ENCODE peak calls at places on chromosomes 1 and 21, in eight cellular contexts. M is fibroblast of mammary gland; V is stimulated activated CD4-positive, alpha-beta T cell treated with anti-CD3 and anti-CD28 coated beads, Interleukin-1b, Interleukin-23, amount 100 ng/mL, for 1 hour; P is AG08396; C is MM.1S; I is CD8-positive, alpha-beta T cell; X is LoVo; A is mesothelial cell of epicardium. D is an unnamed sample.
A peak's percentile ranks its signal among the peaks of the same experiment; 100 is the strongest.

GRCh38 chr1:89994805-89995594 is at the start of gene ZNF326:
- DNase-seq in M (peak; percentile 95), V (peak; percentile 81), P (peak; percentile 99), C (peak; percentile 96), I (peak; percentile 96), X (peak; percentile 94), A (peak; percentile 96), D (peak; percentile 62)

GRCh38 chr1:223702735-223703667 is 9.3 kb upstream of the CAPN2 start:
- DNase-seq in M (peak; percentile 80), V (no peak), P (no peak), C (no peak), I (no peak), X (no peak), A (no peak), D (no peak)

GRCh38 chr1:4796161-4796998 is 142.0 kb downstream of the AJAP1 start:
- DNase-seq in M (no peak), V (no peak), P (no peak), C (peak; percentile 71), I (no peak), X (no peak), A (no peak), D (no peak)

GRCh38 chr1:155093938-155094621 is 15.4 kb downstream of the EFNA3 start:
- DNase-seq in M (peak; percentile 49), V (no peak), P (no peak), C (peak; percentile 49), I (no peak), X (peak; percentile 37), A (peak; percentile 59), D (no peak)

GRCh38 chr1:55727010-55727409 is 511.8 kb upstream of the USP24 start:
- DNase-seq in M (peak; percentile 59), V (no peak), P (peak; percentile 57), C (no peak), I (no peak), X (peak; percentile 47), A (no peak), D (no peak)

GRCh38 chr1:20370628-20371200 is 80.0 kb downstream of the VWA5B1 start:
- DNase-seq in M (peak; percentile 52), V (no peak), P (no peak), C (no peak), I (no peak), X (no peak), A (no peak), D (no peak)

GRCh38 chr1:245153645-245154428 is 948 bp upstream of the KIF26B start:
- DNase-seq in M (no peak), V (no peak), P (peak; percentile 47), C (peak; percentile 16), I (no peak), X (peak; percentile 29), A (no peak), D (no peak)

GRCh38 chr1:81617308-81618027 is 183.3 kb upstream of the ADGRL2 start:
- DNase-seq in M (peak; percentile 75), V (no peak), P (no peak), C (no peak), I (no peak), X (no peak), A (no peak), D (no peak)

GRCh38 chr1:193111641-193112090 is 6.5 kb upstream of the GLRX2 start:
- DNase-seq in M (peak; percentile 85), V (no peak), P (peak; percentile 17), C (peak; percentile 21), I (no peak), X (peak; percentile 64), A (no peak), D (no peak)

GRCh38 chr21:42574234-42575027 is 60.8 kb downstream of the SLC37A1 start:
- DNase-seq in M (peak; percentile 24), V (no peak), P (peak; percentile 51), C (peak; percentile 24), I (peak; percentile 31), X (no peak), A (no peak), D (no peak)

GRCh38 chr1:219227731-219228419 is 54.2 kb downstream of the LYPLAL1 start:
- DNase-seq in M (peak; percentile 16), V (no peak), P (no peak), C (no peak), I (no peak), X (no peak), A (no peak), D (no peak)

GRCh38 chr1:156291226-156292061 is 4.0 kb downstream of the GLMP start:
- DNase-seq in M (peak; percentile 82), V (no peak), P (peak; percentile 92), C (peak; percentile 15), I (no peak), X (no peak), A (peak; percentile 76), D (peak; percentile 78)

GRCh38 chr21:38631171-38631570 is 132.9 kb upstream of the ERG start:
- DNase-seq in M (peak; percentile 54), V (no peak), P (no peak), C (no peak), I (no peak), X (no peak), A (no peak), D (no peak)

GRCh38 chr1:207520946-207521345 is 25.0 kb downstream of the CR1 start:
- DNase-seq in M (no peak), V (no peak), P (no peak), C (no peak), I (no peak), X (no peak), A (no peak), D (no peak)

GRCh38 chr1:75543705-75544104 is 67.2 kb downstream of the SLC44A5 start:
- DNase-seq in M (no peak), V (no peak), P (no peak), C (no peak), I (no peak), X (no peak), A (no peak), D (no peak)

GRCh38 chr1:228339059-228339704 is 67.5 kb downstream of the TRIM11 start:
- DNase-seq in M (no peak), V (no peak), P (no peak), C (no peak), I (no peak), X (no peak), A (no peak), D (no peak)

GRCh38 chr1:225694151-225694603 is 41.3 kb upstream of the ENAH start:
- DNase-seq in M (no peak), V (no peak), P (no peak), C (no peak), I (no peak), X (peak; percentile 11), A (no peak), D (no peak)

D was measured in GOT3.